ENCODE peak calls at places on chromosomes 16 and 17, in five cellular contexts. J, Q, X, T and K are unnamed samples.

GRCh38 chr16:81560979-81561657 is 116.5 kb downstream of the CMIP start:
- DNase-seq in J (no peak), Q (no peak), X (no peak), T (no peak), K (no peak)

GRCh38 chr16:3999890-4000325 is 116.3 kb downstream of the ADCY9 start:
- DNase-seq in J (no peak), Q (no peak), X (no peak), T (no peak), K (no peak)

GRCh38 chr17:17691468-17692263 is 10.4 kb downstream of the RAI1 start:
- DNase-seq in J (no peak), Q (no peak), X (no peak), T (no peak), K (no peak)

GRCh38 chr17:45430738-45431530 is 1.7 kb downstream of the ARHGAP27 start:
- DNase-seq in J (no peak), Q (peak), X (peak), T (no peak), K (no peak)

GRCh38 chr17:65530158-65530984 is 31.1 kb downstream of the AXIN2 start:
- DNase-seq in J (no peak), Q (no peak), X (no peak), T (no peak), K (no peak)

GRCh38 chr17:35666070-35666469 is 65.4 kb upstream of the RASL10B start:
- DNase-seq in J (no peak), Q (no peak), X (no peak), T (no peak), K (no peak)

GRCh38 chr17:40687106-40687505 is 16.4 kb downstream of the KRT24 start:
- DNase-seq in J (no peak), Q (no peak), X (no peak), T (no peak), K (no peak)

GRCh38 chr17:7854851-7855642 is at the start of gene TMEM88:
- DNase-seq in J (peak), Q (peak), X (no peak), T (no peak), K (no peak)

GRCh38 chr17:74452027-74452840 is 14.2 kb upstream of the CD300A start:
- DNase-seq in J (no peak), Q (no peak), X (no peak), T (no peak), K (no peak)

GRCh38 chr16:25063865-25064264 is 47.7 kb upstream of the LCMT1 start:
- DNase-seq in J (no peak), Q (no peak), X (no peak), T (no peak), K (no peak)

GRCh38 chr17:48792033-48792798 is 24.8 kb downstream of the TTLL6 start:
- DNase-seq in J (no peak), Q (no peak), X (no peak), T (no peak), K (no peak)

GRCh38 chr16:47143677-47144558 is at the start of gene NETO2:
- DNase-seq in J (peak), Q (peak), X (peak), T (peak), K (no peak)

GRCh38 chr16:47888142-47888541 is 267.7 kb downstream of the ABCC12 start:
- DNase-seq in J (no peak), Q (no peak), X (no peak), T (peak), K (no peak)

GRCh38 chr17:80413771-80414507 is 1.0 kb upstream of the ENDOV start:
- DNase-seq in J (no peak), Q (peak), X (no peak), T (no peak), K (no peak)

DNA sequence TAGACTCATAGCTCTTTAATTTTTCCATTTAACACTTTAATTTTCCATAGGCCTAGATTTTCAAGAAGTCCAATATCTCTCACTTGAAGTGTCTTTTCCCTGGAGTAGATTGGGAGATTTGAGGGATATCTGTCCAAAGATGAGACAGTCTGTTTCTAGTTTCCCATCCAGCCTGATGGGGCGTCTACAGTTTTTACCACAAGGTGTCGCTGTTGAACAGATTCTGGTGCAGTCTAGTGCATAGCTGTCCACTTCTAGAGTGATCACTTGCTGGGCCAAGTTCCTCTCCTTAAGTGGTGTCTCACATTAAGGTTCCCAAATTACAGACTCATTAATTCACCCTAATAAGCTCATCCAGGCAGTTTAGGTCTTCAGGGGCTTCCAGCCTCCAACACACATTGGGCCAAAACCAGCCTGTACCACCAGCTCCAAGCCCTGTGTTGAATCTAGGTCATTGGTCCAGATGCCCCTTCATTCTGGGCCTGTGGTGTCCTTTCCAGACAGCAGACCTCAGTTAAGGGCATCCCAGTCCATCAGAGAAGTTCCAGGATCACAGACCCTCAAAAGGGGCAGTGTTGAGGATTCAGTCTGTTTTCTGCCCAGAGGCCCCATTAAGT is 9.4 kb downstream of the SNX20 start:
- DNase-seq in J (no peak), Q (no peak), X (no peak), T (peak), K (no peak)
- TF ChIP-seq POLR2A in J (no peak), Q (no peak), X (no peak), T (no peak), K (no peak)

GRCh38 chr16:57628008-57628781 is at the start of gene ADGRG1:
- DNase-seq in J (peak), Q (peak), X (peak), T (peak), K (peak)

GRCh38 chr16:57624806-57625500 is 3.5 kb upstream of the ADGRG1 start:
- DNase-seq in J (no peak), Q (no peak), X (no peak), T (no peak), K (no peak)

GRCh38 chr16:57627184-57627871 is 1.1 kb upstream of the ADGRG1 start:
- DNase-seq in J (no peak), Q (no peak), X (no peak), T (peak), K (no peak)

GRCh38 chr16:57628782-57629181 is 352 bp downstream of the ADGRG1 start:
- DNase-seq in J (no peak), Q (no peak), X (no peak), T (no peak), K (no peak)

DNA sequence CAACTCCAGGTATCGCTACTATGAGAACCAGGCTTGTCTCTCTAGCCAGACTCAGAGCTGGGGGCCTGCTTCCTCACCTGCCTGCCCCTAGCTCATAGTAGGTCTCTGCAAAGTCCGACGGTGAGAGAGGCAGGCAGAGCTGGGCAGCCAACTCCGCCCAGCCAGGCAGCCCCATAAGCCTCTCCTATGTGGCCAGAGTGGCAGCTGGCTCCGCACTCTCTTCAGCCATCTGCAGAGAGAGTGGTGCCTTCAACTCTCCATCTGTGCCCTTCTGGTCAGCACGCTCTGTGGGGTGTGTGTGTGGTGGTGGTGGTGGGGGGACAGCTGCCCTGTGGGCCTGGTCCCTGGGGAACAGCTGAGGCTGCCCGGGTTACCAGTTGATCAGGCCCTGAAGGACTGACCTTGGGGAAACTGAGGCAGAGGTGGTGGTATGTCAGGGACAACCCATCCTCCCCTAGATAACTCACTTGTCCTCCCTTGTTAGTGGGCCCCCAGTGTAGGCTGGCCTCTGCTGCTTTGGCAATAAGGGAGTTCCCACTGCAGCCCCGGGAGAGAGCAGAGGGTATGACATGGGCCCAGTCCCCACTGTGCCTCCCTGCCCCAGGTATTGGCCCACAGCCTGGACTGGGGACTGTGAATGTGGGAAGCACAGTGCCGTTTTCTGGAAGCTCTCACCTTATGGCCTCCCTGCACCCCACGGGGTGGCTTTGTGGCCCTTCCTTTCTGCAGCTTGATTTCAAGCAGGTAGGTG is 1.8 kb upstream of the ADGRG1 start:
- DNase-seq in J (no peak), Q (no peak), X (no peak), T (no peak), K (no peak)
- H3K27ac ChIP-seq in J (no peak), Q (no peak), X (no peak), T (peak), K (peak)

DNA sequence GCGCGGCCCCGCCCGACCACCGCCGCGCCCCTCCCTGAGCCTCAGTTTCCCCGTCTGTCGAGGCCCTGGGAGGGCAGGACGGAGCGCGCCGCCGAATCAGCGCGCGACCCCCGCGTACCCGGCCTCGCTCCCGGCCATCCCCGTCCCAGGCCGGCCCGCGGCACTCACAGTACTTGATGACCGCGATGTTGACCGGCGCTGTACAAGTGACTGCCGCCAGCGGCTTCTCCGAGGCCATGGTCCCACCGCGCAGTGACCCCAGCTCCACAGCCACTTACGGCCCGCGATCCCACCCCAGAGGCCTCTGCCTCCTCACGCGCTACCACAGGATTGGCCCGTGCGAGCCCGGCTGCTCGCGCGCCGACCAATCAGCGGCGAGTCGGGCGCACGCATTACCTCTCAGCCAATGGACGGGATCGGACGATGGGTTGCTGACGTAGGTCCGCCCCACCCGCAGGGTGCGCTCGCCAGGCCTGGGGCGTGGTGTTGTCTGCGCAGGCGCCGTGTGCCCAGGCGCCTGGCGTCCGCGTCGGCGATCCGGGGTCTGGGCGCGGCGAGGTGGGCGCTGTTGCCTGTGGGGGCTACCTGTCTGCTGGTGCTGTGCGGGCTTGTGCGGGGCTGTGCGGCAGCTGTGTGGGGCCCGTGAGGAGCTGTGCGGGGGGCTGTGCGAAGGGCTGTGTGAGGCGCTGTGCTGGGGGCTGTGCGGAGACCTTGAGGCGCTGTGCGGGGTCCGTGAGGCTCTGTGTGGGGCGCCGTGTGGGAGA is at the start of gene MVD:
- DNase-seq in J (peak), Q (peak), X (peak), T (peak), K (peak)
- TF ChIP-seq POLR2A in J (peak), Q (peak), X (peak), T (peak), K (no peak)

DNA sequence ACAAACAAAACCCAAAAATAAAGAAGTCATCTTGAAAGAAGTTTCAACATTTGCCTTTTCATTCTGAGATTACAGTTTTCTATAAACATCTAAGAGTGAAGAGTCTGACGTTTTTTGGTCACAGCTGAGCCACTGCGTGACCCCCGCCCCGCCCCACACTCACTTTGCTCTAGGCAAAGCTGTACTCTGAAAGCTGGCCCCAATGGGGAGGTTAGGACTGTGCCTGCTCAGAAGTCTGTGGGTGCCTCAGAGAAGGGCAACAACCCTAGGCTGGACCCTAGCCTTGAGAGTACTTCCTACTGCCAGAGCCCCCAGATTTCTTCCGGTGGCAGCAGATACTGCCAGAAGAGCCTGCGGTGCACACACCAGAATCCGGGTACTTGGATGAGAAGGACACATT is 19.4 kb downstream of the CYB5D2 start:
- DNase-seq in J (no peak), Q (no peak), X (no peak), T (no peak), K (no peak)
- H3K27ac ChIP-seq in J (peak), Q (peak), X (peak), T (peak), K (peak)

GRCh38 chr17:20289984-20290383 is 177.4 kb downstream of the LGALS9B start:
- DNase-seq in J (no peak), Q (no peak), X (no peak), T (no peak), K (no peak)

GRCh38 chr17:20291076-20291475 is 176.3 kb downstream of the LGALS9B start:
- DNase-seq in J (no peak), Q (no peak), X (no peak), T (no peak), K (no peak)

GRCh38 chr17:20293501-20293900 is 173.8 kb downstream of the LGALS9B start:
- DNase-seq in J (no peak), Q (no peak), X (no peak), T (no peak), K (no peak)

GRCh38 chr17:20294120-20294519 is 173.2 kb downstream of the LGALS9B start:
- DNase-seq in J (no peak), Q (no peak), X (no peak), T (no peak), K (no peak)

DNA sequence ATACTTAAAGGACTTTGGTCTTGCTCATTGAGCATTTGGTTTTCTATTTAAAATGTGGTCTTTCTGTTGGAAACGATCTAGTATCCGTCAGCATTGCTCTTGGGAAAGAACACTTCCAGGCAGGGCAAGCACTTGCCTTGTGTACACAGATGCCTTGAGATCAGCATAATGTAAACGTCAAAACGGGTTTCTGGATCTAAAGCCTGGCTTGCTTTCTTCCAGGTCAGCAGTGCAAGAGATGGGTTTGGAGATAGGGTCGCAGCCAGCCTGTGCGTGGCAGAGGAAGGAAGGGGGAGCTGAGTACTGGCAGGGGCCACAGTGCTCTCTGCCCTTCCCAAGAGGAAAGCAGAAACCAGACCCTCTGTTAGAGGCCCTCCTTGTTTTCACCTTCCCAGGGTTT is 175.5 kb downstream of the LGALS9B start:
- DNase-seq in J (no peak), Q (no peak), X (no peak), T (no peak), K (no peak)
- TF ChIP-seq POLR2A in J (no peak), Q (no peak), X (no peak), T (no peak), K (no peak)

GRCh38 chr16:58028168-58028455 is 2.6 kb downstream of the MMP15 start:
- DNase-seq in J (no peak), Q (no peak), X (no peak), T (no peak), K (no peak)

GRCh38 chr16:58027341-58028167 is 2.0 kb downstream of the MMP15 start:
- DNase-seq in J (peak), Q (no peak), X (no peak), T (peak), K (no peak)

GRCh38 chr16:58026139-58026704 is 668 bp downstream of the MMP15 start:
- DNase-seq in J (peak), Q (peak), X (peak), T (peak), K (no peak)

GRCh38 chr16:58025351-58026138 is at the start of gene MMP15:
- DNase-seq in J (peak), Q (peak), X (peak), T (peak), K (peak)

GRCh38 chr16:58026705-58027340 is 1.3 kb downstream of the MMP15 start:
- DNase-seq in J (no peak), Q (peak), X (no peak), T (no peak), K (no peak)
- H3K27ac ChIP-seq in J (peak), Q (peak), X (peak), T (peak), K (peak)

GRCh38 chr16:89096042-89096717 is 2.5 kb downstream of the ACSF3 start:
- DNase-seq in J (no peak), Q (peak), X (no peak), T (no peak), K (no peak)

GRCh38 chr16:89094252-89094901 is 725 bp downstream of the ACSF3 start:
- DNase-seq in J (no peak), Q (no peak), X (no peak), T (no peak), K (no peak)

GRCh38 chr16:89095401-89095974 is 1.8 kb downstream of the ACSF3 start:
- DNase-seq in J (no peak), Q (peak), X (no peak), T (no peak), K (no peak)

GRCh38 chr16:89092013-89092412 is 1.6 kb upstream of the ACSF3 start:
- DNase-seq in J (no peak), Q (no peak), X (no peak), T (no peak), K (no peak)

GRCh38 chr16:89093602-89094251 is at the start of gene ACSF3:
- DNase-seq in J (peak), Q (peak), X (peak), T (peak), K (no peak)
- TF ChIP-seq POLR2A in J (peak), Q (no peak), X (no peak), T (peak), K (no peak)

GRCh38 chr16:2664522-2665096 is 17.7 kb upstream of the KCTD5 start:
- DNase-seq in J (no peak), Q (no peak), X (peak), T (no peak), K (no peak)
- H3K27ac ChIP-seq in J (no peak), Q (peak), X (peak), T (no peak), K (peak)

GRCh38 chr16:84571506-84571905 is 46.4 kb downstream of the COTL1 start:
- DNase-seq in J (no peak), Q (peak), X (no peak), T (no peak), K (no peak)
- TF ChIP-seq POLR2A in J (no peak), Q (no peak), X (no peak), T (no peak), K (no peak)